ENCODE peak calls at places on chromosomes 12 and 14, in nine cellular contexts. O is CD4-positive, alpha-beta T cell; E is fibroblast of lung; F is right lobe of liver; P is thyroid gland; L is HCT116; G is uterus; W is tibial nerve; X is ascending aorta. A is an unnamed sample.

GRCh38 chr12:8508224-8508623 is 5.1 kb upstream of the CLEC4D start:
- DNase-seq in O (no peak), E (no peak), F (no peak), P (no peak), L (no peak), G (no peak), W (no peak), X (no peak), A (no peak)

GRCh38 chr12:27244680-27245005 is 557 bp downstream of the STK38L start:
- DNase-seq in O (no peak), E (no peak), F (no peak), P (no peak), L (no peak), G (no peak), W (no peak), X (no peak), A (no peak)

GRCh38 chr12:131816495-131816894 is 11.7 kb upstream of the MMP17 start:
- DNase-seq in O (no peak), E (no peak), F (no peak), P (no peak), L (no peak), G (no peak), W (no peak), X (no peak), A (no peak)

GRCh38 chr12:117494833-117495714 is 133.6 kb upstream of the NOS1 start:
- DNase-seq in O (no peak), E (no peak), F (peak; percentile 83), P (no peak), L (no peak), G (peak; percentile 12), W (no peak), X (no peak), A (no peak)

GRCh38 chr12:65779091-65779642 is 45.1 kb upstream of the HMGA2 start:
- DNase-seq in O (no peak), E (peak; percentile 72), F (no peak), P (no peak), L (peak; percentile 54), G (no peak), W (no peak), X (no peak), A (no peak)

GRCh38 chr14:65432361-65432948 is 19.9 kb downstream of the FUT8 start:
- DNase-seq in O (no peak), E (peak; percentile 77), F (no peak), P (no peak), L (no peak), G (no peak), W (no peak), X (no peak), A (no peak)

GRCh38 chr12:103677341-103677740 is 90.3 kb downstream of the STAB2 start:
- DNase-seq in O (no peak), E (no peak), F (no peak), P (peak; percentile 5), L (no peak), G (no peak), W (no peak), X (no peak), A (no peak)

GRCh38 chr12:32217354-32218310 is 111.0 kb downstream of the BICD1 start:
- DNase-seq in O (no peak), E (peak; percentile 97), F (no peak), P (no peak), L (no peak), G (no peak), W (peak; percentile 29), X (peak; percentile 43), A (no peak)

GRCh38 chr12:54220092-54220557 is 31.3 kb upstream of the SMUG1 start:
- DNase-seq in O (peak; percentile 56), E (peak; percentile 61), F (no peak), P (peak; percentile 65), L (peak; percentile 56), G (peak; percentile 71), W (peak; percentile 83), X (no peak), A (peak; percentile 37)

GRCh38 chr14:52801014-52801708 is 9.8 kb upstream of the GNPNAT1 start:
- DNase-seq in O (no peak), E (peak; percentile 93), F (no peak), P (no peak), L (no peak), G (no peak), W (no peak), X (peak; percentile 32), A (no peak)

GRCh38 chr12:62711626-62712305 is 223.2 kb downstream of the PPM1H start:
- DNase-seq in O (no peak), E (peak; percentile 84), F (no peak), P (peak; percentile 61), L (no peak), G (no peak), W (no peak), X (no peak), A (no peak)

GRCh38 chr12:131082795-131083194 is 129.1 kb downstream of the ADGRD1 start:
- DNase-seq in O (no peak), E (no peak), F (peak; percentile 39), P (no peak), L (no peak), G (no peak), W (no peak), X (no peak), A (no peak)

GRCh38 chr12:75890660-75891059 is 140.9 kb downstream of the PHLDA1 start:
- DNase-seq in O (no peak), E (no peak), F (no peak), P (no peak), L (no peak), G (no peak), W (no peak), X (no peak), A (no peak)

GRCh38 chr12:10721654-10722501 is 1.2 kb downstream of the YBX3 start:
- DNase-seq in O (peak; percentile 21), E (peak; percentile 96), F (peak; percentile 75), P (peak; percentile 89), L (peak; percentile 81), G (peak; percentile 93), W (peak; percentile 99), X (peak; percentile 92), A (peak; percentile 37)

GRCh38 chr12:93813972-93814821 is 137.0 kb downstream of the CRADD start:
- DNase-seq in O (no peak), E (peak; percentile 51), F (peak; percentile 87), P (peak; percentile 80), L (no peak), G (peak; percentile 84), W (peak; percentile 76), X (peak; percentile 21), A (peak; percentile 22)

GRCh38 chr12:124273630-124274029 is 21.3 kb upstream of the RFLNA start:
- DNase-seq in O (no peak), E (peak; percentile 39), F (no peak), P (peak; percentile 7), L (peak; percentile 79), G (no peak), W (no peak), X (no peak), A (no peak)

GRCh38 chr12:115212356-115212755 is 528.4 kb upstream of the TBX3 start:
- DNase-seq in O (no peak), E (no peak), F (no peak), P (no peak), L (no peak), G (no peak), W (no peak), X (no peak), A (no peak)

DNA sequence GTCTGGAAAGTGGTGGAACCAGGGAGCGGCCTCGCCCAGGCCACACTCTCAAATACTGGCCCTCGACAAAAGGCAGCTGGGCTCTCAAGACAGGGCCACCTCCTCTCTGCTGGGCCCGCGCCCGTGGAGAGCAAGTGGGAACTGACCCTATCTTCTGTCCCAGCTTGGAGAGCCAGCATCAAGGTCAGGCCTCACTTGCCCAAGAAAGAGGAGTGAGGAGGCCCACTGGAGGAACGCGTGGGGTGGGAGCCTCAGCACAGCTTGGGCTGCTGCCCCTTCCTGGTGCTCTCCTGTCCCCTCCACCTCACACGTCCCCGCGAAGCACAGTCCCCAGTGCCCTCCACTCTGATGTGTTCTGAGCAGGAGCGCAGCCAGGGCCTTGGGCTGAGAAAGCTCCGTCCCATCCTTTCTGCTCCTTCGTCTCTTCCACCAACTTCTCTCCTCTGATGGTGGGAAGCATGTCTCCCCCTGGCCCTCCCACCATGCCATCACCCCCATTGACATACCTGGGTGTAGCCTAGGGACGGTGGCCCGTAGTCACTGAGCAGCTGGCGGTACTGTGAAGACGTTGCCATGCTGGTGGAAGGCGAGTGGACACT is 4.9 kb downstream of the CDK2AP1 start:
- DNase-seq in O (no peak), E (no peak), F (no peak), P (no peak), L (no peak), G (no peak), W (no peak), X (no peak), A (no peak)
- H3K27ac ChIP-seq in O (no peak overlapping the region), E (no peak overlapping the region), F (no peak overlapping the region), P (no peak overlapping the region), L (no peak overlapping the region), G (no peak overlapping the region), W (no peak overlapping the region), X (no peak overlapping the region), A (peak overlapping the region; percentile 96)

DNA sequence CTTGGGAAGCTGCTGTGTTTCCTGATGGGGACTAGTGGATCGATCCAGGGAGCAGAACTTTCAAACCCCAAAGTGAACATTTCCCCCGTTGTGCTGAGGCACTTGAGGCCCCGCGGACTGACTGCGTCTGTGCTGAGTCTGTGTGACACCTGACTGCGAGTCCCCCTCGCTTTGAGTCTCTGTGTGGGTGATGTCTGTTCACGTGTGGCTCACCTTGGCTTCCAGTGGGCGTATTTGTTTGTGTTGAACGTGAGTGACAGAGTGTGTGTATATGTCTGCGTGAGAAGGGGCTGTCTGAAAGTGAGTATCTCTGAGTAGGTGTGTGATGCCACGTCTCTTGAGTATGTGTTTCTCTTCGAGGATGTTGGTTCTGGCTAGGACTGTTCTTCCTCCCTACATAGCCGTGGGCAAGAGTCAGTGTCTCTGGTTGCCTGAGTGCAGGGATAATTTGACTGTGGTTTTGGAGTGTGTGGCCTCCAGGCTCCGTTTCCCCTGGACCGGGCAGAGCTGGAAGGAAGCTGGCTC is 1.3 kb downstream of the TEAD4 start:
- DNase-seq in O (no peak), E (peak; percentile 64), F (no peak), P (peak; percentile 46), L (no peak), G (no peak), W (no peak), X (no peak), A (no peak)
- H3K27ac ChIP-seq in O (no peak overlapping the region), E (peak overlapping the region; percentile 80), F (no peak overlapping the region), P (peak overlapping the region; percentile 6), L (peak overlapping the region; percentile 97), G (peak overlapping the region; percentile 87), W (no peak overlapping the region), X (peak overlapping the region; percentile 93), A (no peak overlapping the region)

GRCh38 chr12:88753074-88753473 is 172.8 kb upstream of the KITLG start:
- DNase-seq in O (no peak), E (peak; percentile 76), F (no peak), P (no peak), L (no peak), G (no peak), W (no peak), X (no peak), A (no peak)
- H3K27ac ChIP-seq in O (no peak overlapping the region), E (no peak overlapping the region), F (no peak overlapping the region), P (no peak overlapping the region), L (no peak overlapping the region), G (peak overlapping the region; percentile 3), W (no peak overlapping the region), X (no peak overlapping the region), A (no peak overlapping the region)

GRCh38 chr12:71626768-71627167 is 36.9 kb downstream of the ZFC3H1 start:
- DNase-seq in O (no peak), E (peak; percentile 48), F (no peak), P (no peak), L (no peak), G (no peak), W (no peak), X (no peak), A (no peak)
- H3K27ac ChIP-seq in O (no peak overlapping the region), E (no peak overlapping the region), F (no peak overlapping the region), P (no peak overlapping the region), L (no peak overlapping the region), G (no peak overlapping the region), W (no peak overlapping the region), X (no peak overlapping the region), A (no peak overlapping the region)